ENCODE peak calls at places on chromosomes 16 and 17, in four cellular contexts. B, G, C and X are unnamed samples.
A peak's percentile ranks its signal among the peaks of the same experiment; 100 is the strongest.

GRCh38 chr17:732788-733720 is 658 bp downstream of the TLCD3A start:
- DNase-seq in G (no peak), C (peak; percentile 33), B (peak; percentile 24), X (peak; percentile 58)

GRCh38 chr17:70608193-70608592 is 438.9 kb downstream of the KCNJ2 start:
- DNase-seq in C (no peak), B (no peak), G (no peak), X (no peak)

GRCh38 chr16:53282328-53282727 is 151.9 kb upstream of the RBL2 start:
- DNase-seq in G (no peak), B (no peak), C (no peak), X (no peak)

GRCh38 chr16:27427538-27427937 is 25.6 kb downstream of the IL21R start:
- DNase-seq in C (no peak), G (no peak), B (no peak), X (no peak)

GRCh38 chr16:57603110-57604024 is 25.1 kb upstream of the ADGRG1 start:
- DNase-seq in B (no peak), G (no peak), C (no peak), X (no peak)

GRCh38 chr17:45052052-45052772 is 780 bp upstream of the DCAKD start:
- DNase-seq in B (peak; percentile 64), C (peak; percentile 65), G (peak; percentile 80), X (peak; percentile 66)

GRCh38 chr17:34054495-34054894 is 200.6 kb upstream of the CCL2 start:
- DNase-seq in C (no peak), G (no peak), B (no peak), X (no peak)

GRCh38 chr16:50610331-50611262 is 62.4 kb downstream of the NKD1 start:
- DNase-seq in B (no peak), C (no peak), G (peak; percentile 85), X (peak; percentile 5)

GRCh38 chr16:22624038-22624656 is 113.5 kb downstream of the NPIPB5 start:
- DNase-seq in B (no peak), G (no peak), C (no peak), X (no peak)

GRCh38 chr16:8935989-8936388 is 27.7 kb downstream of the USP7 start:
- DNase-seq in G (peak; percentile 56), B (no peak), C (no peak), X (no peak)

GRCh38 chr16:50902457-50902856 is 160.6 kb downstream of the CYLD start:
- DNase-seq in C (no peak), B (no peak), G (no peak), X (no peak)

GRCh38 chr16:678858-679807 is 1.1 kb upstream of the STUB1 start:
- DNase-seq in B (peak; percentile 73), G (peak; percentile 75), C (peak; percentile 71), X (peak; percentile 82)

GRCh38 chr16:46947900-46948547 is 25.4 kb downstream of the DNAJA2 start:
- DNase-seq in B (no peak), C (no peak), G (peak; percentile 52), X (no peak)

GRCh38 chr16:48959204-48959603 is 322.4 kb downstream of the CBLN1 start:
- DNase-seq in C (no peak), G (no peak), B (no peak), X (no peak)

GRCh38 chr17:56592487-56593072 is 919 bp upstream of the NOG start:
- DNase-seq in C (peak; percentile 35), G (peak; percentile 98), B (peak; percentile 47), X (peak; percentile 68)

GRCh38 chr17:62816282-62816839 is 8.2 kb upstream of the MARCHF10 start:
- DNase-seq in B (no peak), C (no peak), G (no peak), X (no peak)

GRCh38 chr17:1208966-1209365 is 29.2 kb upstream of the ABR start:
- DNase-seq in B (no peak), G (no peak), C (no peak), X (no peak)

GRCh38 chr16:16004314-16004749 is 54.9 kb downstream of the ABCC1 start:
- DNase-seq in B (no peak), C (no peak), G (no peak), X (no peak)

GRCh38 chr17:57433396-57433944 is 177.1 kb downstream of the MSI2 start:
- DNase-seq in G (no peak), C (no peak), B (no peak), X (no peak)

GRCh38 chr16:1613240-1613639 is 1.1 kb downstream of the CRAMP1 start:
- DNase-seq in B (no peak), G (no peak), C (no peak), X (no peak)